ENCODE peak calls at places on chromosomes 11 and 22, in nine cellular contexts. K is testis; A is mucosa of descending colon; Q is HCT116; X is left ventricle myocardium inferior; T is spleen; J is lower lobe of right lung; I is naive thymus-derived CD4-positive, alpha-beta T cell; U is ovary. B is an unnamed sample. For H3K4me1, the result is how much of the 10 kb centered on the place peaks cover.

GRCh38 chr11:66007201-66007634 is 4.6 kb upstream of the CST6 start:
- DNase-seq in K (peak), A (no peak), Q (no peak), X (no peak), T (no peak), J (no peak), I (no peak), U (no peak), B (no peak)

GRCh38 chr11:43830928-43831440 is 49.6 kb upstream of the ALKBH3 start:
- DNase-seq in K (no peak), A (no peak), Q (peak), X (no peak), T (no peak), J (no peak), I (no peak), U (no peak), B (no peak)

GRCh38 chr11:1742371-1742770 is 8.0 kb downstream of the IFITM10 start:
- DNase-seq in K (no peak), A (no peak), Q (no peak), X (no peak), T (no peak), J (no peak), I (no peak), U (no peak), B (peak)

GRCh38 chr11:125944350-125945010 is 1.4 kb upstream of the VSIG10L2 start:
- DNase-seq in K (no peak), A (no peak), Q (no peak), X (no peak), T (no peak), J (no peak), I (no peak), U (no peak), B (no peak)

GRCh38 chr11:10322830-10323792 is 18.2 kb downstream of the ADM start:
- DNase-seq in K (no peak), A (no peak), Q (peak), X (peak), T (no peak), J (no peak), I (peak), U (peak), B (peak)

GRCh38 chr11:26620282-26621045 is 48.4 kb upstream of the MUC15 start:
- DNase-seq in K (no peak), A (no peak), Q (no peak), X (no peak), T (no peak), J (no peak), I (no peak), U (no peak), B (no peak)

GRCh38 chr11:20671856-20672546 is 2.6 kb downstream of the NELL1 start:
- DNase-seq in K (no peak), A (no peak), Q (peak), X (no peak), T (no peak), J (no peak), I (no peak), U (no peak), B (no peak)

GRCh38 chr11:76839326-76839725 is 21.4 kb upstream of the ACER3 start:
- DNase-seq in K (no peak), A (no peak), Q (peak), X (no peak), T (no peak), J (no peak), I (no peak), U (no peak), B (peak)

GRCh38 chr22:45999379-45999971 is 22.5 kb upstream of the WNT7B start:
- DNase-seq in K (no peak), A (peak), Q (no peak), X (peak), T (peak), J (peak), I (no peak), U (no peak), B (no peak)

GRCh38 chr11:1130276-1131032 is 27.3 kb upstream of the MUC5AC start:
- DNase-seq in K (no peak), A (no peak), Q (no peak), X (no peak), T (no peak), J (no peak), I (no peak), U (no peak), B (no peak)

GRCh38 chr22:40420341-40421081 is 50.1 kb downstream of the SGSM3 start:
- DNase-seq in K (no peak), A (no peak), Q (no peak), X (peak), T (peak), J (no peak), I (no peak), U (no peak), B (no peak)

GRCh38 chr11:37689951-37690350 is 1091.9 kb upstream of the RAG2 start:
- DNase-seq in K (no peak), A (no peak), Q (no peak), X (no peak), T (no peak), J (no peak), I (no peak), U (no peak), B (no peak)

GRCh38 chr11:134069426-134069921 is 602 bp downstream of the JAM3 start:
- DNase-seq in K (peak), A (no peak), Q (no peak), X (no peak), T (peak), J (no peak), I (no peak), U (peak), B (no peak)

GRCh38 chr11:58575377-58576020 is at the start of gene LPXN:
- DNase-seq in K (no peak), A (no peak), Q (no peak), X (no peak), T (no peak), J (no peak), I (peak), U (no peak), B (no peak)

GRCh38 chr11:125055107-125055715 is 7.9 kb upstream of the SLC37A2 start:
- DNase-seq in K (no peak), A (no peak), Q (no peak), X (no peak), T (no peak), J (no peak), I (no peak), U (no peak), B (no peak)

GRCh38 chr11:1371836-1372465 is 17.8 kb upstream of the BRSK2 start:
- DNase-seq in K (no peak), A (no peak), Q (no peak), X (no peak), T (no peak), J (no peak), I (no peak), U (no peak), B (no peak)

GRCh38 chr11:124586247-124586860 is 16.6 kb downstream of the OR8A1 start:
- DNase-seq in K (peak), A (no peak), Q (peak), X (peak), T (no peak), J (peak), I (peak), U (no peak), B (peak)

GRCh38 chr11:86047275-86047991 is 21.5 kb downstream of the PICALM start:
- DNase-seq in K (no peak), A (no peak), Q (no peak), X (no peak), T (no peak), J (no peak), I (no peak), U (no peak), B (no peak)

GRCh38 chr22:32951081-32951806 is 106.9 kb downstream of the SYN3 start:
- DNase-seq in K (no peak), A (no peak), Q (no peak), X (no peak), T (no peak), J (no peak), I (no peak), U (no peak), B (peak)

GRCh38 chr11:134149371-134149770 is 74.4 kb downstream of the NCAPD3 start:
- DNase-seq in K (no peak), A (no peak), Q (no peak), X (no peak), T (no peak), J (no peak), I (no peak), U (no peak), B (no peak)

GRCh38 chr11:96145163-96145585 is 197.8 kb downstream of the MAML2 start:
- DNase-seq in K (no peak), A (no peak), Q (no peak), X (no peak), T (no peak), J (no peak), I (no peak), U (no peak), B (peak)

GRCh38 chr11:100404907-100405306 is 282.2 kb upstream of the ARHGAP42 start:
- DNase-seq in K (no peak), A (no peak), Q (no peak), X (no peak), T (peak), J (no peak), I (no peak), U (no peak), B (no peak)

GRCh38 chr22:25896098-25896497 is 154.1 kb downstream of the MYO18B start:
- DNase-seq in K (no peak), A (no peak), Q (no peak), X (no peak), T (no peak), J (no peak), I (no peak), U (no peak), B (no peak)

GRCh38 chr11:44498524-44498923 is 66.9 kb upstream of the CD82 start:
- DNase-seq in K (peak), A (no peak), Q (no peak), X (no peak), T (no peak), J (no peak), I (no peak), U (no peak), B (no peak)

GRCh38 chr11:111308140-111308539 is 9.8 kb downstream of the POU2AF3 start:
- DNase-seq in K (no peak), A (peak), Q (no peak), X (no peak), T (no peak), J (peak), I (no peak), U (no peak), B (no peak)

GRCh38 chr11:115623021-115623451 is 118.8 kb upstream of the CADM1 start:
- DNase-seq in K (peak), A (peak), Q (no peak), X (peak), T (peak), J (peak), I (no peak), U (peak), B (no peak)

GRCh38 chr11:10490398-10491232 is 35.6 kb downstream of the AMPD3 start:
- DNase-seq in K (peak), A (no peak), Q (peak), X (peak), T (peak), J (peak), I (no peak), U (peak), B (no peak)

GRCh38 chr11:73478737-73479347 is 102.6 kb downstream of the RELT start:
- DNase-seq in K (no peak), A (no peak), Q (peak), X (no peak), T (no peak), J (no peak), I (no peak), U (no peak), B (peak)

GRCh38 chr11:62600367-62601113 is 1.1 kb downstream of the MTA2 start:
- DNase-seq in K (peak), A (no peak), Q (no peak), X (no peak), T (no peak), J (no peak), I (no peak), U (no peak), B (no peak)

GRCh38 chr11:115226556-115226955 is 277.7 kb downstream of the CADM1 start:
- DNase-seq in K (no peak), A (no peak), Q (no peak), X (no peak), T (no peak), J (peak), I (no peak), U (no peak), B (peak)

GRCh38 chr11:110376711-110377324 is 52.9 kb upstream of the FDX1 start:
- DNase-seq in K (peak), A (no peak), Q (peak), X (peak), T (no peak), J (peak), I (peak), U (peak), B (peak)

GRCh38 chr11:134561348-134561720 is 149.3 kb upstream of the B3GAT1 start:
- DNase-seq in K (no peak), A (no peak), Q (no peak), X (no peak), T (peak), J (no peak), I (no peak), U (no peak), B (no peak)

GRCh38 chr11:108873305-108873704 is 208.4 kb downstream of the DDX10 start:
- DNase-seq in K (no peak), A (no peak), Q (no peak), X (no peak), T (no peak), J (no peak), I (no peak), U (no peak), B (no peak)

GRCh38 chr11:108871867-108872266 is 207.0 kb downstream of the DDX10 start:
- DNase-seq in K (no peak), A (no peak), Q (no peak), X (no peak), T (no peak), J (no peak), I (no peak), U (no peak), B (no peak)

GRCh38 chr11:108872781-108873291 is 208.0 kb downstream of the DDX10 start:
- DNase-seq in K (no peak), A (no peak), Q (no peak), X (no peak), T (no peak), J (no peak), I (no peak), U (no peak), B (no peak)

GRCh38 chr11:108871152-108871551 is 206.3 kb downstream of the DDX10 start:
- DNase-seq in K (peak), A (no peak), Q (no peak), X (peak), T (no peak), J (no peak), I (peak), U (peak), B (peak)

GRCh38 chr11:108870373-108871020 is 205.6 kb downstream of the DDX10 start:
- DNase-seq in K (no peak), A (no peak), Q (no peak), X (no peak), T (no peak), J (no peak), I (no peak), U (no peak), B (no peak)
- H3K4me1 ChIP-seq in K (under half), A (under half), Q (under half), X (under half), T (under half), J (under half), I (under half), U (under half), B (under half)

DNA sequence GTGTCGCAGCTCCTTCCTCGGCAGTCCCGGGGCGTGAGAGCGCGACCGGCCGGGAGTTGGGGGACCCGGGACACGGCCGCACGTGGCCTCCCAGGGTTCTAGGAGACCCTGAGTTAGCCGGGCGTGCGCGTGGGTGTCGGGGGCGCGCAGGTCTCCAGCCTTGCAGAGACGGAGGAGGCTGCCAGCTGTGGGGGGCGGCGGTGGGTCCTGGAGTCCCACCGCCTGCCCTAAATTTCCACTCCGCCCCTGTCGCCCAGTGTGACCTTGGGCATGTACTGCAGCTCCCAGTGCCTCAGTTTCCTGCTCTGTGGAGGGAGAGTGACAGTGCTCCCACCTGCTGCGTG is 18.8 kb downstream of the RRP7A start:
- DNase-seq in K (peak), A (no peak), Q (no peak), X (peak), T (peak), J (no peak), I (no peak), U (no peak), B (no peak)
- H3K4me3 ChIP-seq in K (peak), A (no peak), Q (no peak), X (peak), T (peak), J (peak), I (peak), U (peak), B (no peak)

GRCh38 chr11:36210529-36210928 is 78.7 kb downstream of the COMMD9 start:
- DNase-seq in K (no peak), A (no peak), Q (no peak), X (no peak), T (no peak), J (no peak), I (no peak), U (no peak), B (no peak)
- H3K4me1 ChIP-seq in K (under half), A (under half), Q (under half), X (under half), T (under half), J (under half), I (under half), U (under half), B (under half)

GRCh38 chr11:45806072-45806933 is 1.4 kb downstream of the SLC35C1 start:
- DNase-seq in K (no peak), A (no peak), Q (no peak), X (no peak), T (no peak), J (peak), I (no peak), U (no peak), B (no peak)

GRCh38 chr11:45805305-45806071 is 539 bp downstream of the SLC35C1 start:
- DNase-seq in K (peak), A (peak), Q (no peak), X (peak), T (peak), J (peak), I (no peak), U (peak), B (peak)

GRCh38 chr11:45807792-45808238 is 2.9 kb downstream of the SLC35C1 start:
- DNase-seq in K (no peak), A (no peak), Q (no peak), X (no peak), T (no peak), J (no peak), I (no peak), U (no peak), B (no peak)

GRCh38 chr11:45804806-45805304 is at the start of gene SLC35C1:
- DNase-seq in K (peak), A (peak), Q (peak), X (peak), T (peak), J (peak), I (peak), U (peak), B (peak)

GRCh38 chr11:45806937-45807791 is 2.2 kb downstream of the SLC35C1 start:
- DNase-seq in K (no peak), A (no peak), Q (no peak), X (no peak), T (no peak), J (no peak), I (no peak), U (no peak), B (no peak)
- H3K4me3 ChIP-seq in K (no peak), A (no peak), Q (no peak), X (peak), T (no peak), J (peak), I (no peak), U (no peak), B (no peak)

DNA sequence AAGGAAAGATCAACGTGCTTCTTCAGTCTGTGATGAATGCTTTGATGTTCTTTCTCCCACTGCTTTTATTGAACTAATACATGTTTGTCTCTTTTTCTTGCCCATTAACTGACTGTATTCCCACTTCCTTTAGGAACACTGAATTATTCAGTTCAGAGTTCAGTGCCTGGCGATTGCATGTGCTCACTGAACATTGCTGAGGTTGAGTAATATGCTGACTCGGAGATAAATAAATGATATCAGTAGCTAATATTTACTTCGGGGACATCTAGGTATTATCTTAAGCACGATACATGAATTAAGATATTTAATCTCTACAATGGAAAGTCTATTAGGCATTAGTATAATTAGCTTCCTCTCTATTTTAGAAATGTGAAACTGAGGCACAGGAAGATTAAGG is 102.2 kb upstream of the OR5AK2 start:
- DNase-seq in K (no peak), A (no peak), Q (no peak), X (no peak), T (no peak), J (no peak), I (no peak), U (no peak), B (no peak)
- H3K4me1 ChIP-seq in K (under half), A (under half), Q (under half), X (under half), T (under half), J (under half), I (under half), U (under half), B (under half)